ENCODE peak calls at places on chromosomes 3 and 15, in six cellular contexts. Z, P, H, L, K and W are unnamed samples. For H3K4me1, the result is how much of the 10 kb centered on the place peaks cover.

GRCh38 chr3:112568642-112569041 is 6.8 kb downstream of the SLC35A5 start:
- DNase-seq in P (no peak), Z (no peak), K (no peak), H (peak), L (no peak), W (no peak)

GRCh38 chr15:78209646-78210348 is 24.6 kb downstream of the ACSBG1 start:
- DNase-seq in P (peak), K (peak), Z (no peak), H (no peak), L (no peak), W (peak)

GRCh38 chr15:63999177-63999576 is 47.1 kb downstream of the DAPK2 start:
- DNase-seq in Z (no peak), H (no peak), L (no peak), P (no peak), K (no peak), W (no peak)

GRCh38 chr15:72034859-72035650 is 82.9 kb downstream of the MYO9A start:
- DNase-seq in H (peak), K (no peak), L (no peak), P (no peak), Z (no peak), W (no peak)

GRCh38 chr15:43769584-43770228 is 7.1 kb downstream of the ELL3 start:
- DNase-seq in K (peak), P (peak), H (peak), L (peak), Z (no peak), W (no peak)

GRCh38 chr15:90059208-90059985 is 42.9 kb downstream of the IDH2 start:
- DNase-seq in H (no peak), Z (no peak), P (peak), K (no peak), L (peak), W (peak)

GRCh38 chr15:95018888-95019545 is 787.7 kb downstream of the MCTP2 start:
- DNase-seq in K (no peak), H (peak), P (peak), Z (no peak), L (no peak), W (no peak)

GRCh38 chr3:114389156-114389555 is 95.3 kb downstream of the TIGIT start:
- DNase-seq in P (no peak), Z (no peak), H (no peak), K (no peak), L (no peak), W (no peak)

GRCh38 chr3:186003610-186004009 is 65.8 kb upstream of the TRA2B start:
- DNase-seq in P (no peak), H (no peak), Z (no peak), K (peak), L (no peak), W (no peak)

GRCh38 chr3:38721207-38721772 is 71.8 kb upstream of the SCN5A start:
- DNase-seq in P (no peak), Z (no peak), L (no peak), K (no peak), H (no peak), W (no peak)

GRCh38 chr15:100902436-100903190 is 16.5 kb upstream of the LRRK1 start:
- DNase-seq in L (peak), H (peak), Z (peak), P (peak), K (peak), W (peak)

GRCh38 chr15:33789141-33789540 is 179.2 kb upstream of the CHRM5 start:
- DNase-seq in L (no peak), K (no peak), H (peak), P (no peak), Z (no peak), W (no peak)

GRCh38 chr3:114504941-114505632 is 211.3 kb downstream of the TIGIT start:
- DNase-seq in L (no peak), K (no peak), P (no peak), H (peak), Z (no peak), W (no peak)

GRCh38 chr15:48541659-48542334 is 103.7 kb downstream of the FBN1 start:
- DNase-seq in K (no peak), Z (no peak), L (no peak), P (no peak), H (peak), W (no peak)

GRCh38 chr3:194587438-194587931 is 45.7 kb downstream of the TMEM44 start:
- DNase-seq in K (no peak), Z (no peak), P (no peak), L (no peak), H (peak), W (no peak)

GRCh38 chr15:55685292-55685691 is 57.7 kb downstream of the PRTG start:
- DNase-seq in Z (no peak), L (no peak), K (no peak), H (peak), P (no peak), W (no peak)

GRCh38 chr3:152235709-152236298 is 32.9 kb upstream of the MBNL1 start:
- DNase-seq in Z (no peak), K (no peak), H (peak), L (no peak), P (no peak), W (no peak)

GRCh38 chr3:151216641-151217040 is 13.6 kb upstream of the GPR171 start:
- DNase-seq in L (no peak), P (no peak), K (no peak), Z (no peak), H (peak), W (no peak)

GRCh38 chr15:69388259-69388658 is 25.9 kb upstream of the KIF23 start:
- DNase-seq in L (no peak), Z (no peak), H (no peak), K (no peak), P (no peak), W (no peak)

GRCh38 chr3:163773136-163773535 is 1305.2 kb downstream of the SI start:
- DNase-seq in L (no peak), P (no peak), K (no peak), H (no peak), Z (no peak), W (no peak)

GRCh38 chr3:138125548-138126221 is 6.5 kb downstream of the A4GNT start:
- DNase-seq in H (peak), L (no peak), K (no peak), Z (no peak), P (no peak), W (no peak)

GRCh38 chr3:47007001-47007400 is 27.5 kb downstream of the NBEAL2 start:
- DNase-seq in H (no peak), P (no peak), Z (no peak), K (no peak), L (no peak), W (no peak)

GRCh38 chr3:175702956-175703355 is 843.8 kb downstream of the NAALADL2 start:
- DNase-seq in Z (no peak), P (no peak), H (no peak), L (no peak), K (no peak), W (no peak)

GRCh38 chr3:133709139-133709538 is 37.1 kb upstream of the TF start:
- DNase-seq in L (no peak), P (no peak), H (no peak), K (no peak), Z (no peak), W (no peak)

GRCh38 chr3:13308406-13308805 is 111.7 kb downstream of the NUP210 start:
- DNase-seq in Z (no peak), P (peak), H (peak), K (peak), L (no peak), W (no peak)

GRCh38 chr3:190586631-190587000 is 72.7 kb downstream of the IL1RAP start:
- DNase-seq in K (no peak), H (peak), P (no peak), Z (no peak), L (no peak), W (no peak)

GRCh38 chr15:34753236-34753894 is 1.4 kb downstream of the GJD2 start:
- DNase-seq in H (peak), L (no peak), K (peak), Z (no peak), P (peak), W (no peak)

GRCh38 chr3:71629289-71630252 is 46.0 kb upstream of the FOXP1 start:
- DNase-seq in P (no peak), K (peak), H (peak), L (peak), Z (no peak), W (no peak)

GRCh38 chr15:43214169-43214568 is 6.6 kb downstream of the EPB42 start:
- DNase-seq in P (peak), L (no peak), H (no peak), K (no peak), Z (no peak), W (peak)

GRCh38 chr3:52137311-52137710 is 16.9 kb downstream of the POC1A start:
- DNase-seq in P (no peak), K (no peak), H (no peak), L (no peak), Z (no peak), W (no peak)

GRCh38 chr3:170869645-170870593 is at the start of gene RPL22L1:
- DNase-seq in Z (peak), K (peak), P (peak), H (peak), L (peak), W (peak)

GRCh38 chr3:146796078-146796477 is 190.9 kb upstream of the PLSCR5 start:
- DNase-seq in H (no peak), K (no peak), P (no peak), Z (no peak), L (no peak), W (no peak)

GRCh38 chr3:177196473-177197040 is 725 bp downstream of the TBL1XR1 start:
- DNase-seq in K (peak), Z (peak), L (peak), H (peak), P (peak), W (peak)

GRCh38 chr3:52053307-52054304 is 2.8 kb downstream of the DUSP7 start:
- DNase-seq in K (no peak), H (peak), Z (no peak), P (peak), L (no peak), W (no peak)

GRCh38 chr3:151686257-151686656 is 47.5 kb upstream of the AADACL2 start:
- DNase-seq in K (no peak), Z (no peak), H (no peak), L (no peak), P (peak), W (no peak)

GRCh38 chr15:45088801-45089711 is 24.9 kb downstream of the DUOX2 start:
- DNase-seq in H (no peak), Z (no peak), L (no peak), P (no peak), K (no peak), W (no peak)

GRCh38 chr3:11534011-11534782 is 109.5 kb downstream of the VGLL4 start:
- DNase-seq in L (no peak), P (no peak), H (no peak), Z (no peak), K (peak), W (no peak)

GRCh38 chr15:31471731-31472430 is 145.2 kb downstream of the KLF13 start:
- DNase-seq in K (no peak), P (peak), L (no peak), H (peak), Z (no peak), W (no peak)
- H3K27ac ChIP-seq in K (no peak), P (no peak), L (no peak), H (peak), Z (peak), W (no peak)

DNA sequence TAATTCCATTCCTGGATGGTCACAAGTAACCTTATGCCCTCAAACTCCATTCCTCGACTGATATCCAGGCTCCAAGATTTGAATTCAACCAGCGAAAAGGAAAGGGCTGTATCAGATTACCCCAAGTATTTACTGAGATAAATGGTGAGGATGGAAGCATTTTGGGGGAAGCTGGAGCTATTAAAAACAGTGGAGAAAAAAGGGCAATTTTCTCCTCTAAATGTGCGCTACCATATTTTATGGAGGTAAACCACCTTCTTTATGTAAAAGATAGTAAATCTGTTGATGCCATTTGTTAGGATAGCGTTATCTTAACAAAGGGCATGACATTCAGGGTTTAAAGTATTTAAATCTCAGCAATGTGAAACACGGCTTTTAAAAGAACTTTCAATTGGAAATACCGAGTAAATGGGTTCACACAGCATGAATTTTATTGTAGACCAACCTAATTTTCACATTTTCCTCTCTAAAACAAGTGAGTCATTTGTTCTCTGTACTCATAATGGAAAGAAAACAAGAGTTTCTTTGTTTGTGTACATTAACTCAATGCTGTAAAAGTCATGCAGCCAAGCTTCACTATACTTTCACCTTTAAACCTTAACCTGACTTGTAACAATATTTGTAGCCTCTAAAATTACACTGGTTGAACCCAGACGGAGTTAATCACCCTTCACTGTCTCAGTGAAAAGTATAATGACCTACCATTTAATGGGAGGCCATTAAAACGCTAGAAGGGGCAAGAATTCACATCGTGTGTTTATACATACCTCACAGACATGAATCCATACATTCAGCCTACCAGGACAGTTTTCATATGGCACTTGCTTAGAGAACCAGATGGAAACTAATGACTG is 773.4 kb downstream of the ROBO1 start:
- DNase-seq in H (peak), L (no peak), Z (no peak), P (no peak), K (no peak), W (no peak)
- H3K4me3 ChIP-seq in H (no peak), L (no peak), Z (no peak), P (peak), K (no peak), W (no peak)

DNA sequence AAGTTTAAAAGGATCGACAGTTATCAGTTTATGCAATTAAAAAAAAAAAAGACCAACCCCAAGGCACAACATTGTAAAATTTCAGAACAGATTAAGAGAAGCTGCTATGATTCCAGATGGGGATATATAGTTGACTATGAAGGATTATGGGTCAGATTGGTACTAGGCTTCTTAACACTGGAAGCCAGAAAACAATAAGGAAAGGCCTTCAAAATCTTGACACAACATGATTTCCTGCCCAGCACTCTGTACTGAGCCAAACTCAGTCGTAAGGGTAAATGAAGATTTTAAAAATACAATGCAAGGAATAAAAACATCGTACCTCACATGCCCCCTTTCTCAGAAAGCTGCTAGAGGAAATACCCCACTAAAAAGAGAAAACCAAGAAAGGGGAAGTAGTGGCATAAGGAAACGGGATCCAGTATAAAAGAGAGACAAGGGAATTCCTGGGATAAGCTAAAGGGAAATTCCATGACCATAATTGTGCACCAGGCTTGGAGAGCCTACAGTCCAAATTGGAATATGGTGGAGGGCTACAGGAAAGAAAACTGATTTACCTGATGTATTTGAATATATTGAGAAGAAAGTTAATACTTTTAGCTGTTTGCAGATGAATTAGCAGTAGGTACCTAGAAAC is 27.9 kb downstream of the PIAS1 start:
- DNase-seq in P (no peak), K (no peak), H (no peak), Z (no peak), L (no peak), W (no peak)
- H3K4me1 ChIP-seq in P (under half), K (under half), H (under half), Z (under half), L (under half), W (under half)

GRCh38 chr15:67307889-67308597 is 53.5 kb downstream of the IQCH start:
- DNase-seq in L (no peak), Z (no peak), P (no peak), H (no peak), K (no peak), W (no peak)

GRCh38 chr15:67307156-67307555 is 52.6 kb downstream of the IQCH start:
- DNase-seq in L (no peak), P (no peak), K (no peak), H (peak), Z (no peak), W (no peak)

DNA sequence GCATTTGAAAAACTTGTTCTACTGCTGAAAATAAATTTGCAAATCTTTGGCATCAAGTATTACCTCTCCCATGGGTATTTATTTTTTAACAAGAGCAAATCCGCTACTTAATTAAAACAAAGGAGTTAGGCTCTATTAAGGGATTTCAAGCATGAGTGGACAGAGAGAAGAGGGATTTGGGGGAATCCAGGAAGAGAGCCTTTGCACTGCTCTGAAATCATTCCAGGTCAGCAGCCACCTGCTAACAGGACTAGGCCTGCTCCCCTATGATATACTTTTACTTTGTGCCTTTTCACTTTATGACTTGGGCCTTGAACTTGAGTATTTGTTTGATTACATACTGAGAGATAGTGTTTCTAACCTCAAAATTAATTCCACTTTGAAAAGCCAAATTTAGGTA is 57.2 kb downstream of the IQCH start:
- DNase-seq in K (no peak), P (no peak), H (no peak), L (no peak), Z (no peak), W (no peak)
- H3K27ac ChIP-seq in K (no peak), P (no peak), H (no peak), L (no peak), Z (no peak), W (no peak)

GRCh38 chr3:58706395-58706794 is 39.8 kb upstream of the FAM3D start:
- DNase-seq in H (no peak), K (no peak), L (no peak), Z (no peak), P (no peak), W (no peak)
- H3K4me3 ChIP-seq in H (no peak), K (no peak), L (no peak), Z (no peak), P (no peak), W (no peak)

GRCh38 chr3:172694526-172694925 is 16.3 kb downstream of the NCEH1 start:
- DNase-seq in Z (no peak), H (no peak), K (no peak), P (no peak), L (no peak), W (no peak)
- H3K4me1 ChIP-seq in Z (under half), H (under half), K (under half), P (under half), L (under half), W (under half)

DNA sequence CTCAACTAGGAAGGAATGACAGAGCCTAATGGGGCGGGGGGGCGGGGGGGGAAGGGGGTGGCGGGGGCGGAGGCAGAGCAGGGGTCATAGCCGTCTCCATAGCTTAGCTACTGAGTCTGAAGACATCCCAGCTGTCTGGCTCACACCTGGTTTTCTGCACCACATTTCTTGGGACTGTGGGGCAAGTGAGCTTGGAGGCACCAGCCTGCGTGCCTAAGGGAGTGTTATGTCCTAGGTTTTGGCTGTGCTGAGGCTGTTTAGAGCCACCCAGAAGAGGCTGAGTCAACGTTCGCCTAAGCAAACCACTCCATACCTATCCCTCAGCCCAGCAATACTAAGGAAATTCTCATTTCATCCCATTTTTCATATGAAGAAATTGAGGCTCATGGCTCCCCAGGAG is 1.4 kb downstream of the IL17RD start:
- DNase-seq in P (peak), K (no peak), Z (no peak), L (no peak), H (no peak), W (no peak)
- H3K27ac ChIP-seq in P (no peak), K (no peak), Z (no peak), L (no peak), H (no peak), W (no peak)